ENCODE peak calls at places on chromosomes 16 and 17, in ten cellular contexts. One of them, this sample, is unnamed. For H3K36me3, the result is how much of the 10 kb centered on the place peaks cover.

GRCh38 chr17:7413346-7413985 is 5.8 kb downstream of the NLGN2 start:
- DNase-seq in right lobe of liver: no peak
- DNase-seq in heart right ventricle: no peak
- DNase-seq in tibial nerve: no peak
- DNase-seq in CD8-positive, alpha-beta T cell: no peak
- DNase-seq in keratinocyte: no peak
- DNase-seq in colonic mucosa: no peak
- DNase-seq in heart left ventricle: no peak
- DNase-seq in MM.1S: no peak
- DNase-seq in H1: no peak
- DNase-seq in this sample: no peak

GRCh38 chr17:64781394-64781793 is 119.3 kb upstream of the SMURF2 start:
- DNase-seq in right lobe of liver: peak
- DNase-seq in heart right ventricle: peak
- DNase-seq in tibial nerve: no peak
- DNase-seq in CD8-positive, alpha-beta T cell: peak
- DNase-seq in keratinocyte: no peak
- DNase-seq in colonic mucosa: peak
- DNase-seq in heart left ventricle: peak
- DNase-seq in MM.1S: peak
- DNase-seq in H1: peak
- DNase-seq in this sample: no peak

GRCh38 chr16:67528222-67528869 is at the start of gene RIPOR1:
- DNase-seq in right lobe of liver: peak
- DNase-seq in heart right ventricle: peak
- DNase-seq in tibial nerve: no peak
- DNase-seq in CD8-positive, alpha-beta T cell: peak
- DNase-seq in keratinocyte: no peak
- DNase-seq in colonic mucosa: peak
- DNase-seq in heart left ventricle: peak
- DNase-seq in MM.1S: peak
- DNase-seq in H1: peak
- DNase-seq in this sample: no peak

GRCh38 chr16:77236063-77236511 is 36.9 kb downstream of the SYCE1L start:
- DNase-seq in right lobe of liver: peak
- DNase-seq in heart right ventricle: peak
- DNase-seq in tibial nerve: peak
- DNase-seq in CD8-positive, alpha-beta T cell: peak
- DNase-seq in keratinocyte: no peak
- DNase-seq in colonic mucosa: peak
- DNase-seq in heart left ventricle: peak
- DNase-seq in MM.1S: peak
- DNase-seq in H1: peak
- DNase-seq in this sample: no peak

GRCh38 chr16:67242138-67242730 is 5.0 kb downstream of the FHOD1 start:
- DNase-seq in right lobe of liver: no peak
- DNase-seq in heart right ventricle: no peak
- DNase-seq in tibial nerve: no peak
- DNase-seq in CD8-positive, alpha-beta T cell: no peak
- DNase-seq in keratinocyte: no peak
- DNase-seq in colonic mucosa: no peak
- DNase-seq in heart left ventricle: peak
- DNase-seq in MM.1S: no peak
- DNase-seq in H1: no peak
- DNase-seq in this sample: no peak

GRCh38 chr17:78665952-78666920 is 89.0 kb upstream of the DNAH17 start:
- DNase-seq in right lobe of liver: no peak
- DNase-seq in heart right ventricle: peak
- DNase-seq in tibial nerve: no peak
- DNase-seq in CD8-positive, alpha-beta T cell: peak
- DNase-seq in keratinocyte: no peak
- DNase-seq in colonic mucosa: no peak
- DNase-seq in heart left ventricle: no peak
- DNase-seq in MM.1S: no peak
- DNase-seq in H1: no peak
- DNase-seq in this sample: no peak

GRCh38 chr16:693364-693763 is 3.2 kb upstream of the WDR24 start:
- DNase-seq in right lobe of liver: no peak
- DNase-seq in heart right ventricle: no peak
- DNase-seq in tibial nerve: no peak
- DNase-seq in CD8-positive, alpha-beta T cell: no peak
- DNase-seq in keratinocyte: no peak
- DNase-seq in colonic mucosa: no peak
- DNase-seq in heart left ventricle: no peak
- DNase-seq in MM.1S: no peak
- DNase-seq in H1: peak
- DNase-seq in this sample: no peak

GRCh38 chr17:81239714-81240555 is 817 bp downstream of the NDUFAF8 start:
- DNase-seq in right lobe of liver: no peak
- DNase-seq in heart right ventricle: no peak
- DNase-seq in tibial nerve: no peak
- DNase-seq in CD8-positive, alpha-beta T cell: peak
- DNase-seq in keratinocyte: peak
- DNase-seq in colonic mucosa: no peak
- DNase-seq in heart left ventricle: no peak
- DNase-seq in MM.1S: peak
- DNase-seq in H1: no peak
- DNase-seq in this sample: no peak

GRCh38 chr17:38734235-38734633 is 4.1 kb downstream of the CISD3 start:
- DNase-seq in right lobe of liver: no peak
- DNase-seq in heart right ventricle: no peak
- DNase-seq in tibial nerve: no peak
- DNase-seq in CD8-positive, alpha-beta T cell: no peak
- DNase-seq in keratinocyte: no peak
- DNase-seq in colonic mucosa: no peak
- DNase-seq in heart left ventricle: no peak
- DNase-seq in MM.1S: no peak
- DNase-seq in H1: no peak
- DNase-seq in this sample: no peak

GRCh38 chr16:56193951-56194726 is 2.9 kb downstream of the GNAO1 start:
- DNase-seq in right lobe of liver: peak
- DNase-seq in heart right ventricle: peak
- DNase-seq in tibial nerve: peak
- DNase-seq in CD8-positive, alpha-beta T cell: peak
- DNase-seq in keratinocyte: no peak
- DNase-seq in colonic mucosa: peak
- DNase-seq in heart left ventricle: peak
- DNase-seq in MM.1S: no peak
- DNase-seq in H1: peak
- DNase-seq in this sample: peak

GRCh38 chr16:728131-728889 is 1.4 kb downstream of the HAGHL start:
- DNase-seq in right lobe of liver: peak
- DNase-seq in heart right ventricle: no peak
- DNase-seq in tibial nerve: no peak
- DNase-seq in CD8-positive, alpha-beta T cell: peak
- DNase-seq in keratinocyte: no peak
- DNase-seq in colonic mucosa: peak
- DNase-seq in heart left ventricle: peak
- DNase-seq in MM.1S: peak
- DNase-seq in H1: no peak
- DNase-seq in this sample: no peak

GRCh38 chr17:82297804-82298537 is 19.4 kb downstream of the CD7 start:
- DNase-seq in right lobe of liver: peak
- DNase-seq in heart right ventricle: peak
- DNase-seq in tibial nerve: peak
- DNase-seq in CD8-positive, alpha-beta T cell: peak
- DNase-seq in keratinocyte: peak
- DNase-seq in colonic mucosa: peak
- DNase-seq in heart left ventricle: peak
- DNase-seq in MM.1S: peak
- DNase-seq in H1: no peak
- DNase-seq in this sample: no peak

GRCh38 chr16:24778676-24779075 is 49.2 kb downstream of the TNRC6A start:
- DNase-seq in right lobe of liver: no peak
- DNase-seq in heart right ventricle: no peak
- DNase-seq in tibial nerve: no peak
- DNase-seq in CD8-positive, alpha-beta T cell: no peak
- DNase-seq in keratinocyte: no peak
- DNase-seq in colonic mucosa: no peak
- DNase-seq in heart left ventricle: no peak
- DNase-seq in MM.1S: no peak
- DNase-seq in H1: no peak
- DNase-seq in this sample: no peak
- H3K36me3 ChIP-seq in right lobe of liver: under half
- H3K36me3 ChIP-seq in heart right ventricle: under half
- H3K36me3 ChIP-seq in tibial nerve: under half
- H3K36me3 ChIP-seq in CD8-positive, alpha-beta T cell: under half
- H3K36me3 ChIP-seq in keratinocyte: under half
- H3K36me3 ChIP-seq in colonic mucosa: under half
- H3K36me3 ChIP-seq in heart left ventricle: half or more
- H3K36me3 ChIP-seq in MM.1S: under half
- H3K36me3 ChIP-seq in H1: half or more
- H3K36me3 ChIP-seq in this sample: under half

DNA sequence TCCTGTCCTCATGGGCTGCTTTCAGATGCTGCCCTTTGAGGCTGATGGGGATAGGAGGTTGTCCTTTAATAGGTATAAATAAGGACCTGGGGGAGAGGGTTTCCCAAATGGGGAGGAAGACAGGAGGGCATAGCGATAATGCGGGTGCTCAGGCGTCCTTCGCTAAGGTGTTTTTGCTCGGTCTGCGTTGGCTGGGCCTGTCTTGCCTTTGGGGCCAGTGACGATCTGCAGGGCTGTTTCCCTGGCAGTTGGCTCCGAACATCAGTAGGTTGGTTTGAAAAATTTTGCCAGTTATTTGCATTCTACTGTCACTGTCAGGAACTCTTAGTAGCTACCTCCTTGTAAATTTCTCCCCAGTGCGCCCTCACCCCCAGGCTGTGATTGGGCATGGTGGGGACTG is 37.8 kb upstream of the CDC42EP4 start:
- DNase-seq in right lobe of liver: no peak
- DNase-seq in heart right ventricle: no peak
- DNase-seq in tibial nerve: no peak
- DNase-seq in CD8-positive, alpha-beta T cell: no peak
- DNase-seq in keratinocyte: no peak
- DNase-seq in colonic mucosa: no peak
- DNase-seq in heart left ventricle: no peak
- DNase-seq in MM.1S: no peak
- DNase-seq in H1: no peak
- DNase-seq in this sample: no peak
- TF ChIP-seq CTCF in right lobe of liver: no peak
- TF ChIP-seq CTCF in heart right ventricle: no peak
- TF ChIP-seq CTCF in tibial nerve: no peak
- TF ChIP-seq CTCF in CD8-positive, alpha-beta T cell: no peak
- TF ChIP-seq CTCF in keratinocyte: no peak
- TF ChIP-seq CTCF in colonic mucosa: no peak
- TF ChIP-seq CTCF in heart left ventricle: no peak
- TF ChIP-seq CTCF in MM.1S: no peak
- TF ChIP-seq CTCF in H1: no peak
- TF ChIP-seq CTCF in this sample: no peak

GRCh38 chr16:48356633-48357376 is 28.4 kb downstream of the SIAH1 start:
- DNase-seq in right lobe of liver: no peak
- DNase-seq in heart right ventricle: no peak
- DNase-seq in tibial nerve: no peak
- DNase-seq in CD8-positive, alpha-beta T cell: no peak
- DNase-seq in keratinocyte: no peak
- DNase-seq in colonic mucosa: no peak
- DNase-seq in heart left ventricle: no peak
- DNase-seq in MM.1S: no peak
- DNase-seq in H1: no peak
- DNase-seq in this sample: no peak

GRCh38 chr16:48354877-48355585 is 30.2 kb downstream of the SIAH1 start:
- DNase-seq in right lobe of liver: no peak
- DNase-seq in heart right ventricle: no peak
- DNase-seq in tibial nerve: no peak
- DNase-seq in CD8-positive, alpha-beta T cell: no peak
- DNase-seq in keratinocyte: no peak
- DNase-seq in colonic mucosa: no peak
- DNase-seq in heart left ventricle: no peak
- DNase-seq in MM.1S: no peak
- DNase-seq in H1: no peak
- DNase-seq in this sample: no peak

GRCh38 chr16:48350716-48351115 is 34.5 kb downstream of the SIAH1 start:
- DNase-seq in right lobe of liver: no peak
- DNase-seq in heart right ventricle: no peak
- DNase-seq in tibial nerve: no peak
- DNase-seq in CD8-positive, alpha-beta T cell: no peak
- DNase-seq in keratinocyte: peak
- DNase-seq in colonic mucosa: no peak
- DNase-seq in heart left ventricle: no peak
- DNase-seq in MM.1S: no peak
- DNase-seq in H1: no peak
- DNase-seq in this sample: no peak

GRCh38 chr16:48353565-48354163 is 31.5 kb downstream of the SIAH1 start:
- DNase-seq in right lobe of liver: no peak
- DNase-seq in heart right ventricle: peak
- DNase-seq in tibial nerve: no peak
- DNase-seq in CD8-positive, alpha-beta T cell: peak
- DNase-seq in keratinocyte: peak
- DNase-seq in colonic mucosa: peak
- DNase-seq in heart left ventricle: no peak
- DNase-seq in MM.1S: peak
- DNase-seq in H1: peak
- DNase-seq in this sample: peak

GRCh38 chr16:48352648-48353347 is 32.4 kb downstream of the SIAH1 start:
- DNase-seq in right lobe of liver: no peak
- DNase-seq in heart right ventricle: no peak
- DNase-seq in tibial nerve: no peak
- DNase-seq in CD8-positive, alpha-beta T cell: no peak
- DNase-seq in keratinocyte: no peak
- DNase-seq in colonic mucosa: no peak
- DNase-seq in heart left ventricle: no peak
- DNase-seq in MM.1S: no peak
- DNase-seq in H1: no peak
- DNase-seq in this sample: no peak
- H3K36me3 ChIP-seq in right lobe of liver: under half
- H3K36me3 ChIP-seq in heart right ventricle: under half
- H3K36me3 ChIP-seq in tibial nerve: under half
- H3K36me3 ChIP-seq in CD8-positive, alpha-beta T cell: under half
- H3K36me3 ChIP-seq in keratinocyte: under half
- H3K36me3 ChIP-seq in colonic mucosa: under half
- H3K36me3 ChIP-seq in heart left ventricle: half or more
- H3K36me3 ChIP-seq in MM.1S: under half
- H3K36me3 ChIP-seq in H1: under half
- H3K36me3 ChIP-seq in this sample: under half

DNA sequence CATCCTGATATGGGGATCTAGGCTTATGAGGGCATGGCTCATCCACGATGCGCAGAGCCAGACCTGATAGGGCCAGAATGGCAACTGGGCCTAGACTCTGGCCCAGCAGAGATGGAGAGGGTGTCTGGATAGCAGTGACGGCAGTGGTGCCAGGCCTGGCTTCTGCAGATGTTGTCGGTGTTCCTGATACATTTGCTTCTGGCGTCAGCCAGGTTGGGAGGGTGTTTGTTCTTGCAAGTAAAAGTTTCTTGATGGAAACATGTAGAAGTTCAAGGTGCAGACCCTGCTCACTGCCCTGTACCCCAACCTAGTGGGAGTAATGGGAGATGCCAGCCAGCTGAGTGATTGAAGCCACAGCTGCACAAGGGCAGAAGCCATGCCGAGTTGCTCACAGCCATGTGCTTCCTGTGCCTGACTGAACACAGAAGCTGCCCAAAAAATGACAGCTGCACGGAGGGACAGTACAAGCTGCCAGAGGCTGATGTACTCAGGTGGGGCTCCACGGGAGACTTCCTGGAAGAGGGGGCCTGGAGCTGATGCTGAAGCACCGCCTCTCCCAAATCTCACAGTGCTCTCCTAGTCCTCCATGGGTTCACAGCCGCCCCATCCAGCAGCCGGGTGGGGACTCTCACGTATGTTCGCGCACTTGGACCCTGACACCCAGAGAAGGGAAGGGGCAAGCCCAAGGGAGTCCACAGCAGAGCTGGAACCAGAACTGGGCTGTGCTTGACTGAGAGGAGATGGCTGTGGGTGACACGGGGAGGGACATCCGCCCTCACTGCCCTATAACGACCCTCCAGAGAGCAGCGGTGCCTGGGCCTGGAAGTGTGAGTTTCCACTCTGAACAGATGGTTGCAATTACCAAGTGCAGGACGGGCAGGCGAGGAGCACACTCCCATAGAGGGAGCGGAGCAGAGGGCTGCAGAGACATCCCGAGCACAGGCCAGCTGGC is 78.7 kb downstream of the N4BP1 start:
- DNase-seq in right lobe of liver: no peak
- DNase-seq in heart right ventricle: no peak
- DNase-seq in tibial nerve: peak
- DNase-seq in CD8-positive, alpha-beta T cell: no peak
- DNase-seq in keratinocyte: no peak
- DNase-seq in colonic mucosa: no peak
- DNase-seq in heart left ventricle: no peak
- DNase-seq in MM.1S: no peak
- DNase-seq in H1: no peak
- DNase-seq in this sample: no peak
- TF ChIP-seq CTCF in right lobe of liver: no peak
- TF ChIP-seq CTCF in heart right ventricle: no peak
- TF ChIP-seq CTCF in tibial nerve: no peak
- TF ChIP-seq CTCF in CD8-positive, alpha-beta T cell: no peak
- TF ChIP-seq CTCF in keratinocyte: no peak
- TF ChIP-seq CTCF in colonic mucosa: no peak
- TF ChIP-seq CTCF in heart left ventricle: no peak
- TF ChIP-seq CTCF in MM.1S: no peak
- TF ChIP-seq CTCF in H1: no peak
- TF ChIP-seq CTCF in this sample: no peak

This sample was measured in kidney epithelial cell.